ENCODE peak calls at places on chromosomes 13 and 19, in four cellular contexts. F is testis, J is stomach, B is right lobe of liver. W is an unnamed sample.

GRCh38 chr19:28878862-28879566 is 333.9 kb downstream of the UQCRFS1 start:
- DNase-seq in F (peak; percentile 87), J (peak; percentile 77), B (peak; percentile 70), W (no peak)

GRCh38 chr19:548841-549830 is 5.3 kb downstream of the GZMM start:
- DNase-seq in F (no peak), J (no peak), B (no peak), W (peak; percentile 72)

GRCh38 chr13:72920097-72920496 is 138.2 kb downstream of the PIBF1 start:
- DNase-seq in F (no peak), J (no peak), B (no peak), W (no peak)

GRCh38 chr19:56097776-56098175 is 23.3 kb downstream of the ZNF787 start:
- DNase-seq in F (no peak), J (no peak), B (no peak), W (no peak)

GRCh38 chr13:80523134-80523533 is 182.2 kb upstream of the SPRY2 start:
- DNase-seq in F (no peak), J (no peak), B (no peak), W (no peak)

GRCh38 chr13:47299316-47299715 is 402.5 kb upstream of the HTR2A start:
- DNase-seq in F (no peak), J (no peak), B (no peak), W (no peak)

GRCh38 chr13:47036291-47037008 is 139.6 kb upstream of the HTR2A start:
- DNase-seq in F (no peak), J (no peak), B (no peak), W (no peak)

GRCh38 chr19:47813304-47813994 is 8.3 kb upstream of the CRX start:
- DNase-seq in F (peak; percentile 81), J (peak; percentile 69), B (peak; percentile 81), W (peak; percentile 84)

GRCh38 chr13:112444001-112444311 is 67.8 kb downstream of the SPACA7 start:
- DNase-seq in F (peak; percentile 77), J (peak; percentile 75), B (peak; percentile 72), W (peak; percentile 78)

DNA sequence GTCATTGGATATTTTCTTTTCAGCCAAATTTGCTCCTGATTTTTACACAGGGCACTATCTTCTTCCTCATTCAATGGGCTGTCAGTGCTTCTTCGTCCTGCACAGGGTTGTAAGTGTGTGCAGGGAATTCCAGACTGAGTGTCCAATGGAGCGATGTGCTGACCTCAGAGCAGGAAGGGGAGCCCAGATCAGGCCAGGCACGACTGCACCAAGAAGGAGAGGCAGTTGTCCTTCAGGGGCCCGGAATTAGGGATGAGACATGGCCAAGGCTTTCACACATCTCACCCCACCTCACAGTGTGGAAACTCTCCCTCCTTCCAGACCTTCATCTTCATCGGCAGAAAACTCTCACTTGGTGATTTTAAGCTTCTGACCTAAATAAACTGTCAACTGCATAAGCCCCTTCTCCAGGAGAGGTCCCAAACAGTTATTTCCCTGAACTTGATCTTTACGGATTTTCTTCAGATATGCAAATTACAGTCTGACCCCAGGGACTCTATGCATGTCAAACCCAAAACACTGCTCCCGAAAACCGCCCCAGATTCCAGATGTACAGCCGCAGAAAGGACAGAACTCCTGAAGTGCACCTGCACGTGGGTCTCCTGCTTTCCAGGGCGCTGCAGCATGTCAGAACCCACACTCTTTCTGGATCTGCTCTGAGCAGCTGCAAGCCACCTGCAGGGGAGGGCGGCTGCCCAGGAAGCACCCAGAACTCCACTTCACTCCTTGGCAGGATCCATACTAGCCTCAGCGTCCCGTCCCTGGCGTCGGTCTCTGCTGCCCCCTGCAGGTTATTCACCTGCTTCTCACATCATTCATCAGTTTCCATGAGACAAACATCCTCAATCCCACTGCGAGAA is 625 bp upstream of the ZNF20 start:
- DNase-seq in F (peak; percentile 90), J (peak; percentile 92), B (peak; percentile 86), W (peak; percentile 92)
- H3K27ac ChIP-seq in F (peak overlapping the region; percentile 63), J (peak overlapping the region; percentile 90), B (no peak overlapping the region), W (peak overlapping the region; percentile 90)

GRCh38 chr13:66634384-66634783 is 595.8 kb downstream of the PCDH9 start:
- DNase-seq in F (no peak), J (no peak), B (no peak), W (no peak)

GRCh38 chr13:66640231-66640630 is 589.9 kb downstream of the PCDH9 start:
- DNase-seq in F (no peak), J (no peak), B (no peak), W (no peak)

DNA sequence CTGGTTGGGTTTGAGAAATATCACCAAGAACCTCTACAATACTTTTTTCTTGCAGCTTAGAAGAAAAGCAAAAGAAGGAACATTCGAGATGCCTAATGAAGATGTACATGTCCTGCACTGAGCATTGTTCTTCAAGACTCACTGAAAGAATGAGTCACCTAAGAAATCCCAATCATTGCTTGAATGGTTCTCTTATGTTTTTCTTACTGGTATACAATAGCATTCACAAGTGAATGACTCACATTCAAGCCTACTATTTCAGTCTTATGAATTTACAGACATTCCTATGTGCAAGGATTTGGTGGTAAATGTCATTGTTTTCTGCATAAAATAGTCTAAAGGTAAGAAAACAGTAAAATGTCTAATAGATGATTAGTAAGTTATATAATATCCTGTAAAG is 594.6 kb downstream of the PCDH9 start:
- DNase-seq in F (no peak), J (no peak), B (no peak), W (no peak)
- H3K27ac ChIP-seq in F (no peak overlapping the region), J (no peak overlapping the region), B (no peak overlapping the region), W (no peak overlapping the region)

DNA sequence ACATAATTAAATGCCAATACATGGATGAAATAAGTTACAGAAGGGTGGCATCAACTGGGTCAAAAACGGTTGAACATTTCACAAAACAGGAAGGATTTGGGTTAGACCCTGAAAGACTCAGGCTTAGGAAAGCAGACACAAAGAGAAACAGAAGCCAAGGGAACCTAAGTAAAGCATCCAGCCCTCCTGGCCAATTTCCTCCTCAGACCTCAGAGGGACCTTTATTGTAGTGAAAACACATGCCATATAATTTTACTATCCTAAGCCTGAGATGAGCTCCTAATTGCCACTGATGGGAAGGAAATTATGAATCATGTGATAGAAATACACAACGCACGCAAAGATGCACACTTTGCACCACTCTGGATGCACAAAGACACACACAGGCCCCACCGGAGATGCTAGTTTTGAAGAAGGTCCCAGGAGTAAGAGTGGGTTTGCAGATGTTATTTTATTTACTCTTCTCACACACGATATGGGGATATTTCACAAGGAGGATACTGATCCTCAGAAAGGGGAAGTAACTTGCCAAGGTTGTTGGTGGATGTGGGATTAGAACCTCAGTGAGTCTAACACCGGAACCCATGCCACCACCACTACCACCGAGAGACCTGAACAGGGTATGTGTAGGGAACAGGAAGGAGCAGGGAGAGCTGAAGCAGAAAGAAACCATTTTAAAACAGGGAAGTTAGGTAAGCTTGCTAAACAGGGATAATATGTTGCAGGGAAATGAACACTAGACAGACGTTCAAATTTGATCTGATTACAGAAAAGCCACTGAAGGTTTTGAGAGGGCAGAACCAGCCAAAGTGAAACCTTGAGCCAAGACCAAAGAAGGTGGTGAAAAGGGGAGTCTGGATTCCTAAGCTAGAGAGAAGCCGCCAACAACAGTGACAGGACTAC is 11.8 kb upstream of the CEACAM3 start:
- DNase-seq in F (no peak), J (no peak), B (no peak), W (no peak)
- H3K27ac ChIP-seq in F (no peak overlapping the region), J (no peak overlapping the region), B (no peak overlapping the region), W (no peak overlapping the region)

GRCh38 chr19:54256250-54257115 is 590 bp downstream of the LILRB5 start:
- DNase-seq in F (no peak), J (no peak), B (no peak), W (peak; percentile 46)

GRCh38 chr19:54257116-54257480 is at the start of gene LILRB5:
- DNase-seq in F (no peak), J (no peak), B (no peak), W (no peak)

GRCh38 chr19:54254195-54254906 is 2.7 kb downstream of the LILRB5 start:
- DNase-seq in F (no peak), J (no peak), B (no peak), W (no peak)

GRCh38 chr19:54253331-54254194 is 3.5 kb downstream of the LILRB5 start:
- DNase-seq in F (no peak), J (no peak), B (no peak), W (peak; percentile 44)

GRCh38 chr19:54255105-54255775 is 1.8 kb downstream of the LILRB5 start:
- DNase-seq in F (no peak), J (no peak), B (no peak), W (no peak)
- H3K27ac ChIP-seq in F (no peak overlapping the region), J (no peak overlapping the region), B (no peak overlapping the region), W (no peak overlapping the region)

GRCh38 chr19:38032951-38033350 is 125.9 kb downstream of the SIPA1L3 start:
- DNase-seq in F (no peak), J (no peak), B (no peak), W (no peak)

GRCh38 chr19:38031423-38031770 is 124.4 kb downstream of the SIPA1L3 start:
- DNase-seq in F (no peak), J (no peak), B (no peak), W (no peak)

GRCh38 chr19:38032151-38032550 is 125.1 kb downstream of the SIPA1L3 start:
- DNase-seq in F (no peak), J (no peak), B (no peak), W (no peak)

GRCh38 chr19:38028913-38029565 is 122.0 kb downstream of the SIPA1L3 start:
- DNase-seq in F (no peak), J (no peak), B (no peak), W (no peak)

DNA sequence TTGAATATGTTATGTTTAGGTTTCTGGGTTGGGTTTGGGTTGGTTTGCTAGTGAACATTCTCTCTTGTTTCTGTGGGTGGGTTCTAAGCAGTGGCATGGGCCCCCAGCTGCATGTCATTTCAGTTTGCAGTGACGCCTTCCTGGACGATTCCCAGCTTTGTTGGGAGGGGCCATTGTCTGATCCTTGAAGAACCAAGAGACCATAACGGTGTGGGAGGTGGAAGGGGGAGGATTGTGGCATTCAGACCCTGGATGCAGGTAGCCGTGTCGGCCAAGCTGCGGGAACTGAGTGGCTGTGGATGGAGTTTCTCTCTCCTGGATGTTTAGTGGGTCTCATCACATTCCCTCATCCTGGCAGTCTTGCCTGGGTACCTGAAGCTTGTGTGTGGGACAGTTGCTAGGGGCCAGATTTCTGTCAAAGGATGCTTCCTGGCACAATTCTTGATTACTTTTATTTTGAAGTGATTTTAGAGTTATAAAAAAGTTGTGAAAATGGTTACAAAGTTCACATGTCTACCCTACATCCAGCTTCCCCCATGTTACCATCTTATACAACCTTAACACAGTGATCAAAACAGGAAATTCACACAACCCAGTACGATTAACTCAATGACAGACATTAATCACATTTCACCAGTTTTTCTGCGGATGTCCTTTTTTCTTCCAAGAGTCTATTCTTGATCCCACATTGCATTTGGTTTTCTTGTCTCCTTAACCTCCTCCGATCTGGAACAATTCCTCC is 123.8 kb downstream of the SIPA1L3 start:
- DNase-seq in F (no peak), J (no peak), B (no peak), W (no peak)
- H3K27ac ChIP-seq in F (no peak overlapping the region), J (no peak overlapping the region), B (no peak overlapping the region), W (no peak overlapping the region)

GRCh38 chr19:51345076-51345620 is 3.2 kb upstream of the VSIG10L start:
- DNase-seq in F (no peak), J (no peak), B (no peak), W (no peak)
- H3K27ac ChIP-seq in F (no peak overlapping the region), J (no peak overlapping the region), B (no peak overlapping the region), W (no peak overlapping the region)

GRCh38 chr13:95335667-95336066 is 34.4 kb upstream of the ABCC4 start:
- DNase-seq in F (no peak), J (no peak), B (no peak), W (no peak)
- H3K27ac ChIP-seq in F (no peak overlapping the region), J (no peak overlapping the region), B (no peak overlapping the region), W (no peak overlapping the region)

W was measured in pancreas.